ENCODE peak calls at places on chromosomes 5 and 9, in six cellular contexts. One of them, this sample, is unnamed.

GRCh38 chr5:146718628-146719027 is 159.9 kb downstream of the PPP2R2B start:
- DNase-seq in brain microvascular endothelial cell: no peak
- DNase-seq in keratinocyte: no peak
- DNase-seq in fibroblast of lung: no peak
- DNase-seq in tibial nerve: no peak
- DNase-seq in naive thymus-derived CD4-positive, alpha-beta T cell: no peak
- DNase-seq in this sample: no peak

GRCh38 chr5:142151436-142152382 is 43.1 kb downstream of the NDFIP1 start:
- DNase-seq in tibial nerve: peak; percentile 25
- DNase-seq in naive thymus-derived CD4-positive, alpha-beta T cell: peak; percentile 69
- DNase-seq in keratinocyte: no peak
- DNase-seq in brain microvascular endothelial cell: peak; percentile 79
- DNase-seq in fibroblast of lung: peak; percentile 65
- DNase-seq in this sample: peak; percentile 23

GRCh38 chr5:10553476-10553875 is 10.4 kb upstream of the ANKRD33B start:
- DNase-seq in keratinocyte: no peak
- DNase-seq in tibial nerve: no peak
- DNase-seq in fibroblast of lung: no peak
- DNase-seq in brain microvascular endothelial cell: no peak
- DNase-seq in naive thymus-derived CD4-positive, alpha-beta T cell: no peak
- DNase-seq in this sample: no peak

GRCh38 chr9:5698004-5698403 is 69.1 kb downstream of the RIC1 start:
- DNase-seq in brain microvascular endothelial cell: no peak
- DNase-seq in naive thymus-derived CD4-positive, alpha-beta T cell: no peak
- DNase-seq in keratinocyte: no peak
- DNase-seq in fibroblast of lung: peak; percentile 65
- DNase-seq in tibial nerve: no peak
- DNase-seq in this sample: no peak

GRCh38 chr5:121019112-121019511 is 555.0 kb downstream of the PRR16 start:
- DNase-seq in brain microvascular endothelial cell: no peak
- DNase-seq in tibial nerve: no peak
- DNase-seq in keratinocyte: no peak
- DNase-seq in naive thymus-derived CD4-positive, alpha-beta T cell: no peak
- DNase-seq in fibroblast of lung: peak; percentile 15
- DNase-seq in this sample: no peak

GRCh38 chr5:126354012-126354856 is 69.0 kb upstream of the GRAMD2B start:
- DNase-seq in brain microvascular endothelial cell: peak; percentile 96
- DNase-seq in keratinocyte: peak; percentile 23
- DNase-seq in naive thymus-derived CD4-positive, alpha-beta T cell: peak; percentile 66
- DNase-seq in tibial nerve: no peak
- DNase-seq in fibroblast of lung: peak; percentile 99
- DNase-seq in this sample: peak; percentile 81

GRCh38 chr5:117590944-117591343 is 1016.3 kb upstream of the SEMA6A start:
- DNase-seq in tibial nerve: no peak
- DNase-seq in fibroblast of lung: no peak
- DNase-seq in brain microvascular endothelial cell: no peak
- DNase-seq in naive thymus-derived CD4-positive, alpha-beta T cell: no peak
- DNase-seq in keratinocyte: no peak
- DNase-seq in this sample: peak; percentile 21

GRCh38 chr5:34534237-34535108 is 121.7 kb upstream of the RAI14 start:
- DNase-seq in keratinocyte: no peak
- DNase-seq in naive thymus-derived CD4-positive, alpha-beta T cell: no peak
- DNase-seq in brain microvascular endothelial cell: peak; percentile 85
- DNase-seq in fibroblast of lung: peak; percentile 97
- DNase-seq in tibial nerve: no peak
- DNase-seq in this sample: no peak

GRCh38 chr5:128339585-128339984 is 198.5 kb downstream of the FBN2 start:
- DNase-seq in brain microvascular endothelial cell: no peak
- DNase-seq in naive thymus-derived CD4-positive, alpha-beta T cell: no peak
- DNase-seq in tibial nerve: no peak
- DNase-seq in keratinocyte: no peak
- DNase-seq in fibroblast of lung: no peak
- DNase-seq in this sample: no peak

GRCh38 chr5:117701067-117701466 is 1126.4 kb upstream of the SEMA6A start:
- DNase-seq in naive thymus-derived CD4-positive, alpha-beta T cell: no peak
- DNase-seq in brain microvascular endothelial cell: no peak
- DNase-seq in keratinocyte: no peak
- DNase-seq in tibial nerve: no peak
- DNase-seq in fibroblast of lung: no peak
- DNase-seq in this sample: no peak

GRCh38 chr9:115649991-115650472 is 503.6 kb upstream of the PAPPA start:
- DNase-seq in tibial nerve: peak; percentile 59
- DNase-seq in naive thymus-derived CD4-positive, alpha-beta T cell: no peak
- DNase-seq in brain microvascular endothelial cell: peak; percentile 100
- DNase-seq in fibroblast of lung: peak; percentile 96
- DNase-seq in keratinocyte: no peak
- DNase-seq in this sample: peak; percentile 51

GRCh38 chr9:27260789-27261516 is 36.0 kb downstream of the EQTN start:
- DNase-seq in tibial nerve: no peak
- DNase-seq in brain microvascular endothelial cell: no peak
- DNase-seq in naive thymus-derived CD4-positive, alpha-beta T cell: no peak
- DNase-seq in fibroblast of lung: no peak
- DNase-seq in keratinocyte: no peak
- DNase-seq in this sample: no peak

GRCh38 chr9:34606908-34607307 is 5.0 kb downstream of the RPP25L start:
- DNase-seq in tibial nerve: no peak
- DNase-seq in naive thymus-derived CD4-positive, alpha-beta T cell: no peak
- DNase-seq in fibroblast of lung: no peak
- DNase-seq in brain microvascular endothelial cell: no peak
- DNase-seq in keratinocyte: no peak
- DNase-seq in this sample: no peak

GRCh38 chr9:8802242-8802641 is 1002.7 kb upstream of the DMAC1 start:
- DNase-seq in keratinocyte: no peak
- DNase-seq in naive thymus-derived CD4-positive, alpha-beta T cell: no peak
- DNase-seq in fibroblast of lung: no peak
- DNase-seq in tibial nerve: no peak
- DNase-seq in brain microvascular endothelial cell: no peak
- DNase-seq in this sample: no peak

GRCh38 chr5:121628783-121629182 is 222.9 kb upstream of the FTMT start:
- DNase-seq in brain microvascular endothelial cell: no peak
- DNase-seq in fibroblast of lung: no peak
- DNase-seq in naive thymus-derived CD4-positive, alpha-beta T cell: no peak
- DNase-seq in tibial nerve: no peak
- DNase-seq in keratinocyte: no peak
- DNase-seq in this sample: no peak

GRCh38 chr9:129832957-129833356 is 2.1 kb downstream of the C9orf78 start:
- DNase-seq in tibial nerve: no peak
- DNase-seq in keratinocyte: no peak
- DNase-seq in fibroblast of lung: no peak
- DNase-seq in brain microvascular endothelial cell: no peak
- DNase-seq in naive thymus-derived CD4-positive, alpha-beta T cell: no peak
- DNase-seq in this sample: no peak

GRCh38 chr5:146825033-146825432 is 53.5 kb downstream of the PPP2R2B start:
- DNase-seq in brain microvascular endothelial cell: peak; percentile 20
- DNase-seq in fibroblast of lung: peak; percentile 54
- DNase-seq in tibial nerve: no peak
- DNase-seq in keratinocyte: no peak
- DNase-seq in naive thymus-derived CD4-positive, alpha-beta T cell: peak; percentile 13
- DNase-seq in this sample: peak; percentile 10

GRCh38 chr5:38576442-38576841 is 20.0 kb upstream of the LIFR start:
- DNase-seq in brain microvascular endothelial cell: no peak
- DNase-seq in naive thymus-derived CD4-positive, alpha-beta T cell: no peak
- DNase-seq in fibroblast of lung: no peak
- DNase-seq in keratinocyte: no peak
- DNase-seq in tibial nerve: no peak
- DNase-seq in this sample: no peak

GRCh38 chr9:129783516-129784361 is 19.2 kb upstream of the TOR1B start:
- DNase-seq in keratinocyte: no peak
- DNase-seq in naive thymus-derived CD4-positive, alpha-beta T cell: peak; percentile 81
- DNase-seq in brain microvascular endothelial cell: peak; percentile 60
- DNase-seq in tibial nerve: peak; percentile 57
- DNase-seq in fibroblast of lung: peak; percentile 56
- DNase-seq in this sample: no peak

GRCh38 chr9:85038061-85038460 is 368.5 kb downstream of the NTRK2 start:
- DNase-seq in naive thymus-derived CD4-positive, alpha-beta T cell: no peak
- DNase-seq in fibroblast of lung: no peak
- DNase-seq in tibial nerve: no peak
- DNase-seq in brain microvascular endothelial cell: no peak
- DNase-seq in keratinocyte: no peak
- DNase-seq in this sample: no peak

GRCh38 chr9:7578951-7579743 is 220.4 kb downstream of the DMAC1 start:
- DNase-seq in naive thymus-derived CD4-positive, alpha-beta T cell: no peak
- DNase-seq in tibial nerve: no peak
- DNase-seq in fibroblast of lung: no peak
- DNase-seq in brain microvascular endothelial cell: no peak
- DNase-seq in keratinocyte: no peak
- DNase-seq in this sample: no peak

GRCh38 chr5:36875789-36876388 is 680 bp upstream of the NIPBL start:
- DNase-seq in brain microvascular endothelial cell: peak; percentile 75
- DNase-seq in naive thymus-derived CD4-positive, alpha-beta T cell: peak; percentile 71
- DNase-seq in tibial nerve: peak; percentile 56
- DNase-seq in fibroblast of lung: peak; percentile 80
- DNase-seq in keratinocyte: no peak
- DNase-seq in this sample: no peak

GRCh38 chr9:110128664-110129329 is 79.2 kb downstream of the C9orf152 start:
- DNase-seq in brain microvascular endothelial cell: peak; percentile 49
- DNase-seq in tibial nerve: no peak
- DNase-seq in naive thymus-derived CD4-positive, alpha-beta T cell: no peak
- DNase-seq in fibroblast of lung: no peak
- DNase-seq in keratinocyte: no peak
- DNase-seq in this sample: no peak

GRCh38 chr5:81165493-81166119 is 67.5 kb upstream of the CKMT2 start:
- DNase-seq in tibial nerve: peak; percentile 69
- DNase-seq in fibroblast of lung: peak; percentile 75
- DNase-seq in brain microvascular endothelial cell: peak; percentile 47
- DNase-seq in naive thymus-derived CD4-positive, alpha-beta T cell: peak; percentile 55
- DNase-seq in keratinocyte: peak; percentile 41
- DNase-seq in this sample: peak; percentile 23

GRCh38 chr9:8437878-8438277 is 638.3 kb upstream of the DMAC1 start:
- DNase-seq in fibroblast of lung: no peak
- DNase-seq in naive thymus-derived CD4-positive, alpha-beta T cell: no peak
- DNase-seq in tibial nerve: no peak
- DNase-seq in brain microvascular endothelial cell: no peak
- DNase-seq in keratinocyte: no peak
- DNase-seq in this sample: peak; percentile 10

GRCh38 chr9:19922476-19923118 is 133.8 kb upstream of the SLC24A2 start:
- DNase-seq in keratinocyte: no peak
- DNase-seq in brain microvascular endothelial cell: peak; percentile 72
- DNase-seq in tibial nerve: no peak
- DNase-seq in fibroblast of lung: peak; percentile 38
- DNase-seq in naive thymus-derived CD4-positive, alpha-beta T cell: no peak
- DNase-seq in this sample: no peak

GRCh38 chr5:65480306-65480865 is 1.3 kb downstream of the ADAMTS6 start:
- DNase-seq in fibroblast of lung: peak; percentile 87
- DNase-seq in brain microvascular endothelial cell: peak; percentile 94
- DNase-seq in keratinocyte: no peak
- DNase-seq in naive thymus-derived CD4-positive, alpha-beta T cell: peak; percentile 49
- DNase-seq in tibial nerve: peak; percentile 61
- DNase-seq in this sample: no peak

GRCh38 chr5:54522080-54522479 is 4.5 kb downstream of the SNX18 start:
- DNase-seq in fibroblast of lung: peak; percentile 24
- DNase-seq in tibial nerve: no peak
- DNase-seq in keratinocyte: no peak
- DNase-seq in naive thymus-derived CD4-positive, alpha-beta T cell: no peak
- DNase-seq in brain microvascular endothelial cell: no peak
- DNase-seq in this sample: no peak

GRCh38 chr5:93705896-93706295 is 35.5 kb downstream of the POU5F2 start:
- DNase-seq in keratinocyte: no peak
- DNase-seq in tibial nerve: no peak
- DNase-seq in fibroblast of lung: peak; percentile 68
- DNase-seq in naive thymus-derived CD4-positive, alpha-beta T cell: no peak
- DNase-seq in brain microvascular endothelial cell: no peak
- DNase-seq in this sample: no peak

DNA sequence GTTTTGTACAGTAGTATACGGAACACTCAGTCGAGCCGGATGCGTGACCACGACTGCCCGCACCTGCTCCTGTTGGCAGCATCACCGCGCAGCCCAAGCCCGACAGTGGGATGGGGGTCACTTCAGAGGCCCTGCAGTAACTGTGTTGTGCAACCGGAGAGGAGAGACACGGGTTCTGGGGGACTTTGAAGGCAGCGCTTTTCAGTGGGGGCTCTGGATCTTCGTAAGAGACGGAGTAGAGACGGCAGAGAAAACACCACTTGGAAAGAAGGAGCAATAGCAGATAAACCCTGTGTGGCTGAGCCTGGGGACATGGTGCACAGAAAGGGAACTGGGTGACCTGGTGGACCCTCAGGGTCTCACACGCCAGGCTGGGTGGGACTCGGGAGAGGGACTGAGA is 28.2 kb upstream of the LPCAT1 start:
- DNase-seq in keratinocyte: no peak
- DNase-seq in fibroblast of lung: peak; percentile 3
- DNase-seq in brain microvascular endothelial cell: no peak
- DNase-seq in tibial nerve: no peak
- DNase-seq in naive thymus-derived CD4-positive, alpha-beta T cell: no peak
- DNase-seq in this sample: no peak
- H3K4me3 ChIP-seq in keratinocyte: no peak overlapping the region
- H3K4me3 ChIP-seq in fibroblast of lung: no peak overlapping the region
- H3K4me3 ChIP-seq in brain microvascular endothelial cell: no peak overlapping the region
- H3K4me3 ChIP-seq in tibial nerve: peak overlapping the region; percentile 0
- H3K4me3 ChIP-seq in naive thymus-derived CD4-positive, alpha-beta T cell: no peak overlapping the region
- H3K4me3 ChIP-seq in this sample: no peak overlapping the region

GRCh38 chr5:9545301-9545958 is 445 bp downstream of the SEMA5A start:
- DNase-seq in keratinocyte: no peak
- DNase-seq in tibial nerve: peak; percentile 19
- DNase-seq in naive thymus-derived CD4-positive, alpha-beta T cell: no peak
- DNase-seq in fibroblast of lung: peak; percentile 6
- DNase-seq in brain microvascular endothelial cell: no peak
- DNase-seq in this sample: no peak
- H3K4me3 ChIP-seq in keratinocyte: peak overlapping the region; percentile 69
- H3K4me3 ChIP-seq in tibial nerve: peak overlapping the region; percentile 88
- H3K4me3 ChIP-seq in naive thymus-derived CD4-positive, alpha-beta T cell: no peak overlapping the region
- H3K4me3 ChIP-seq in fibroblast of lung: peak overlapping the region; percentile 87
- H3K4me3 ChIP-seq in brain microvascular endothelial cell: peak overlapping the region; percentile 80
- H3K4me3 ChIP-seq in this sample: peak overlapping the region; percentile 81

GRCh38 chr5:140868721-140869554 is at the start of gene PCDHA11:
- DNase-seq in brain microvascular endothelial cell: no peak
- DNase-seq in tibial nerve: no peak
- DNase-seq in keratinocyte: no peak
- DNase-seq in naive thymus-derived CD4-positive, alpha-beta T cell: no peak
- DNase-seq in fibroblast of lung: no peak
- DNase-seq in this sample: no peak
- H3K4me3 ChIP-seq in brain microvascular endothelial cell: no peak within 1 kb of the TSS
- H3K4me3 ChIP-seq in tibial nerve: no peak within 1 kb of the TSS
- H3K4me3 ChIP-seq in keratinocyte: no peak within 1 kb of the TSS
- H3K4me3 ChIP-seq in naive thymus-derived CD4-positive, alpha-beta T cell: no peak within 1 kb of the TSS
- H3K4me3 ChIP-seq in fibroblast of lung: no peak within 1 kb of the TSS
- H3K4me3 ChIP-seq in this sample: no peak within 1 kb of the TSS

DNA sequence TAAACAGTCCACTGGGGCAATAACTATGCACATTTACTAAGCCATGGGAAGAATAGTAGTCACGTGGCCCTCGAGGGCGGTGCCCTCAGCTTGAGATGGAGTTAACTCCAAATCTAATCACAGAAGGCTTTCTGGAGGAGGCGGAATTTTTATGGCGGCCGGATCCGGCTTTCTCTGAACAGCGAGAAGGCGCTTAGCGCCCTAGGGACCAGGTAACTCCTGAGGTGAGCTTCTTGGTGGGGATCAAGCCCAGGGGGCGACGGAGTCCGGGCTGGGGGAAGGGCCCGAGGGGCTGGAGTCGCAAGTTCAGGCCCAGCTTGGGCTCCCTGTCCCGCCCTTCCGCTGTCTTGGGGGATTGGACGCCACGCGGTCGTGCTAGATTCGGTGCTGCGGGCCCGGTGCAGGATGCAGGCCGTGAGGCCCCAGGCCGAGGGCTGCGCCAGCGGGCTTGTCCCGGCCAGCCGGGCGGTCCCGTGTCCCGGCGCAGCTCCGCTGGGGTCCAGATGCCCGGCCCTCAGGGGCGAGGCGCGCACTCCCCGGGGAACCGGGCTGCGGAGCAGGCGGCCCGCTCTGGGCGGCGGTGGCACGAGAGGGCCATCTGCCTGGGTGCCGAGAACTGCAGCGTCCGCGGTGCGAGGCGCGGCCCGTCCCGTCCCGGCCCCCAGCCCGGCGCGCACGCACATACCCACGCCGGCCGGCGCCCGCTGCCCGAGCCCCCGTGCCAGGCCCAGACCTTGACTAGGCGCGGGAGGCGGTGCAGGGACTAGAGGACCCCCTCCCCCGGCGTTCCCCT is 1.7 kb upstream of the NSD1 start:
- DNase-seq in keratinocyte: no peak
- DNase-seq in brain microvascular endothelial cell: no peak
- DNase-seq in naive thymus-derived CD4-positive, alpha-beta T cell: no peak
- DNase-seq in tibial nerve: no peak
- DNase-seq in fibroblast of lung: no peak
- DNase-seq in this sample: no peak
- H3K4me3 ChIP-seq in keratinocyte: no peak overlapping the region
- H3K4me3 ChIP-seq in brain microvascular endothelial cell: peak overlapping the region; percentile 5
- H3K4me3 ChIP-seq in naive thymus-derived CD4-positive, alpha-beta T cell: no peak overlapping the region
- H3K4me3 ChIP-seq in tibial nerve: peak overlapping the region; percentile 71
- H3K4me3 ChIP-seq in fibroblast of lung: no peak overlapping the region
- H3K4me3 ChIP-seq in this sample: no peak overlapping the region

This sample was measured in kidney epithelial cell.